ENCODE peak calls at places on chromosomes 3 and 15, in eight cellular contexts. W is fibroblast of pulmonary artery, U is AG10803, D is heart left ventricle, C is dorsolateral prefrontal cortex, R is AG04450, V is upper lobe of right lung, M is tibial nerve. J is an unnamed sample.

GRCh38 chr3:132047209-132047608 is 12.4 kb upstream of the CPNE4 start:
- DNase-seq in W (no peak), U (peak; percentile 5), D (no peak), C (no peak), R (no peak), V (no peak), M (no peak), J (no peak)

GRCh38 chr15:25470230-25470629 is 31.4 kb upstream of the UBE3A start:
- DNase-seq in W (no peak), U (no peak), D (no peak), C (no peak), R (no peak), V (no peak), M (no peak), J (no peak)

GRCh38 chr3:152269423-152270144 is 855 bp downstream of the MBNL1 start:
- DNase-seq in W (peak; percentile 92), U (peak; percentile 96), D (peak; percentile 51), C (no peak), R (peak; percentile 89), V (no peak), M (peak; percentile 26), J (peak; percentile 89)

GRCh38 chr3:52277071-52277964 is 1.1 kb downstream of the WDR82 start:
- DNase-seq in W (peak; percentile 74), U (peak; percentile 45), D (peak; percentile 90), C (peak; percentile 52), R (peak; percentile 29), V (peak; percentile 92), M (peak; percentile 39), J (peak; percentile 26)

GRCh38 chr3:135867911-135868310 is 97.6 kb upstream of the PPP2R3A start:
- DNase-seq in W (no peak), U (no peak), D (no peak), C (no peak), R (no peak), V (no peak), M (no peak), J (no peak)

GRCh38 chr3:111892070-111892469 is 33.0 kb downstream of the PHLDB2 start:
- DNase-seq in W (no peak), U (no peak), D (no peak), C (no peak), R (no peak), V (no peak), M (no peak), J (no peak)

GRCh38 chr3:124272611-124273151 is 280.8 kb upstream of the ROPN1 start:
- DNase-seq in W (peak; percentile 34), U (no peak), D (no peak), C (peak; percentile 33), R (no peak), V (no peak), M (no peak), J (no peak)

GRCh38 chr3:184238246-184238818 is 8.9 kb downstream of the VWA5B2 start:
- DNase-seq in W (no peak), U (no peak), D (no peak), C (no peak), R (no peak), V (no peak), M (no peak), J (no peak)

GRCh38 chr15:25655168-25655956 is 207.8 kb downstream of the ATP10A start:
- DNase-seq in W (no peak), U (no peak), D (no peak), C (peak; percentile 19), R (no peak), V (no peak), M (no peak), J (no peak)

GRCh38 chr3:72196377-72196929 is 411.5 kb upstream of the PROK2 start:
- DNase-seq in W (no peak), U (no peak), D (no peak), C (no peak), R (no peak), V (no peak), M (no peak), J (no peak)

GRCh38 chr3:147298511-147298982 is 107.8 kb downstream of the ZIC4 start:
- DNase-seq in W (peak; percentile 95), U (peak; percentile 100), D (no peak), C (no peak), R (peak; percentile 97), V (no peak), M (no peak), J (peak; percentile 96)

GRCh38 chr15:88454867-88455810 is 12.0 kb downstream of the MRPL46 start:
- DNase-seq in W (peak; percentile 79), U (peak; percentile 78), D (no peak), C (peak; percentile 66), R (peak; percentile 33), V (no peak), M (no peak), J (peak; percentile 53)

GRCh38 chr3:159159546-159159945 is 357.7 kb downstream of the MFSD1 start:
- DNase-seq in W (no peak), U (no peak), D (no peak), C (no peak), R (no peak), V (no peak), M (no peak), J (no peak)

GRCh38 chr3:2765002-2765579 is 345.1 kb downstream of the IL5RA start:
- DNase-seq in W (no peak), U (no peak), D (no peak), C (no peak), R (no peak), V (no peak), M (no peak), J (no peak)

GRCh38 chr15:89777821-89778380 is 1.8 kb downstream of the MESP2 start:
- DNase-seq in W (no peak), U (no peak), D (no peak), C (no peak), R (no peak), V (no peak), M (no peak), J (no peak)

GRCh38 chr3:100089802-100090668 is 24.3 kb downstream of the FILIP1L start:
- DNase-seq in W (peak; percentile 73), U (peak; percentile 67), D (no peak), C (no peak), R (peak; percentile 27), V (no peak), M (no peak), J (peak; percentile 57)

GRCh38 chr3:56042326-56042951 is 425.8 kb downstream of the ERC2 start:
- DNase-seq in W (peak; percentile 59), U (peak; percentile 63), D (no peak), C (no peak), R (peak; percentile 21), V (no peak), M (no peak), J (peak; percentile 38)

GRCh38 chr3:77370413-77370812 is 330.5 kb downstream of the ROBO2 start:
- DNase-seq in W (peak; percentile 33), U (peak; percentile 42), D (no peak), C (no peak), R (peak; percentile 44), V (no peak), M (no peak), J (peak; percentile 89)

GRCh38 chr3:170154569-170155143 is 26.9 kb downstream of the PHC3 start:
- DNase-seq in W (no peak), U (no peak), D (no peak), C (no peak), R (no peak), V (no peak), M (no peak), J (no peak)

GRCh38 chr3:192207661-192208060 is 519.7 kb downstream of the FGF12 start:
- DNase-seq in W (no peak), U (no peak), D (no peak), C (no peak), R (no peak), V (no peak), M (no peak), J (no peak)

GRCh38 chr15:27681038-27681437 is 418.1 kb downstream of the OCA2 start:
- DNase-seq in W (no peak), U (no peak), D (no peak), C (no peak), R (no peak), V (no peak), M (no peak), J (no peak)

GRCh38 chr15:33618300-33618699 is 307.5 kb downstream of the RYR3 start:
- DNase-seq in W (peak; percentile 13), U (peak; percentile 44), D (no peak), C (no peak), R (no peak), V (no peak), M (no peak), J (no peak)

GRCh38 chr15:33621156-33621555 is 310.4 kb downstream of the RYR3 start:
- DNase-seq in W (no peak), U (peak; percentile 63), D (no peak), C (no peak), R (no peak), V (no peak), M (no peak), J (no peak)

GRCh38 chr15:33623010-33623409 is 312.2 kb downstream of the RYR3 start:
- DNase-seq in W (no peak), U (no peak), D (no peak), C (no peak), R (no peak), V (no peak), M (no peak), J (no peak)
- TF ChIP-seq CTCF in W (no peak), U (no peak), D (no peak), C (no peak), R (no peak), V (no peak), M (no peak), J (no peak)

DNA sequence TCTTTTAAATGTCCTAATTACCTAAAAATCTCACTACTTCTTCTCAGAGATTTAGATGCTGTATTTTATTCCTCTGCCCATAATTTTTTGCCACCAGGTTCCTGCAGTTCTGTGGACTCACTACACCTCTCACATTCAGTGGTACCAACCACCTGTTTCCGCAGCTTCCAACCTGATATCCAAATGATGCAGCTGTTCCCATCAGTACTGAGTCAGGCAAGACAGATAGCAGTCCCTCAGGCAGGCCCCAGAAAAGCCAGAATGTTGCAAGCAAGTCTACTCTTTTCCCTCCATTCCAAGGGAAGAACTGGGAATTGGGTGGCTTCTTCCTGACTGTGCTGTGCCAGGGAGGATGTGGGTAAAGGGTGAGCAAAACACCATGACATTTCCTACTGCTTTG is 39.0 kb downstream of the MNS1 start:
- DNase-seq in W (no peak), U (no peak), D (no peak), C (no peak), R (no peak), V (no peak), M (no peak), J (no peak)
- H3K4me3 ChIP-seq in W (no peak overlapping the region), U (no peak overlapping the region), D (no peak overlapping the region), C (no peak overlapping the region), R (no peak overlapping the region), V (no peak overlapping the region), M (no peak overlapping the region), J (no peak overlapping the region)

DNA sequence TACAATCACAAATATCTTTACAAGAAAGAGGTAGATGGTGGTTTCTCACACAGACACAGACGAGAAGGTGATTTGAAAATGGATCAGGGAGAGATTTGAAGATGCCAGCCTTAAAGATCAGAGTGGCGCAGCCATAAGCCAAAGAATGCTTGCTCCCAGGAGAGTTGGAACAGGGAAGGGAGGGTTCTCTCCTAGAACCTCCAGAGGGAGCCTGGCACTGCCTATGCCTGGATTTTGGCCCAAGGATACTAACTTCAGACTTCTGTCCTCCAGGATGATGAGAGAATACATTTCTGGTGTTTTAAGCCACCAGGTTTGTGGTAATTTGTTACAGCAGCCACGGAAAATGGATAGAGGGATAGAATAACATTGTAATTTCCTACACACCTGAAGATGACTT is 279.1 kb downstream of the FAM43A start:
- DNase-seq in W (no peak), U (no peak), D (no peak), C (no peak), R (no peak), V (peak; percentile 5), M (no peak), J (no peak)
- TF ChIP-seq CTCF in W (no peak), U (peak; percentile 21), D (no peak), C (no peak), R (no peak), V (no peak), M (no peak), J (no peak)

GRCh38 chr3:50625879-50626182 is 8.9 kb downstream of the MAPKAPK3 start:
- DNase-seq in W (no peak), U (no peak), D (no peak), C (no peak), R (no peak), V (no peak), M (no peak), J (no peak)
- H3K4me3 ChIP-seq in W (no peak overlapping the region), U (no peak overlapping the region), D (no peak overlapping the region), C (no peak overlapping the region), R (no peak overlapping the region), V (no peak overlapping the region), M (no peak overlapping the region), J (no peak overlapping the region)